ENCODE peak calls at places on chromosome 4, in four cellular contexts. R is NCI-H146; Q is stimulated activated CD8-positive, alpha-beta memory T cell treated with anti-CD3 and anti-CD28 coated beads, Interleukin-15, amount 100 ng/mL, for 4 hours; K is CD8-positive, alpha-beta T cell. F is an unnamed sample.

GRCh38 chr4:149047368-149047767 is 605.2 kb upstream of the NR3C2 start:
- DNase-seq in Q (no peak), R (no peak), K (no peak), F (no peak)

GRCh38 chr4:75662626-75663025 is 10.6 kb downstream of the G3BP2 start:
- DNase-seq in R (no peak), Q (no peak), K (no peak), F (no peak)

GRCh38 chr4:2289955-2290333 is 28.0 kb upstream of the MXD4 start:
- DNase-seq in R (no peak), K (no peak), Q (no peak), F (no peak)

GRCh38 chr4:95674451-95675095 is 125.8 kb upstream of the UNC5C start:
- DNase-seq in Q (no peak), R (no peak), K (no peak), F (no peak)

GRCh38 chr4:170007113-170007512 is 19.1 kb downstream of the MFAP3L start:
- DNase-seq in K (no peak), Q (no peak), R (no peak), F (no peak)

GRCh38 chr4:173958445-173958844 is 325.0 kb downstream of the FBXO8 start:
- DNase-seq in K (no peak), R (no peak), Q (no peak), F (no peak)

GRCh38 chr4:155541716-155542115 is 124.9 kb upstream of the GUCY1A1 start:
- DNase-seq in K (no peak), R (no peak), Q (no peak), F (no peak)

GRCh38 chr4:84573738-84574720 is 8.9 kb upstream of the CDS1 start:
- DNase-seq in K (no peak), R (no peak), Q (no peak), F (no peak)

GRCh38 chr4:26226978-26227377 is 93.8 kb upstream of the RBPJ start:
- DNase-seq in R (no peak), K (no peak), Q (no peak), F (no peak)